ENCODE peak calls at places on chromosomes 1 and 21, in eight cellular contexts. M, I, T, B, H, O, S and C are unnamed samples.

GRCh38 chr1:23673086-23673813 is 18.4 kb upstream of the RPL11 start:
- DNase-seq in M (no peak), I (peak; percentile 69), T (no peak), B (peak; percentile 48), H (peak; percentile 82), O (peak; percentile 94), S (no peak), C (peak; percentile 38)

GRCh38 chr1:86687595-86687994 is 16.8 kb upstream of the SH3GLB1 start:
- DNase-seq in M (no peak), I (no peak), T (no peak), B (peak; percentile 12), H (no peak), O (no peak), S (peak; percentile 11), C (no peak)

GRCh38 chr1:53804181-53804580 is 33.9 kb downstream of the NDC1 start:
- DNase-seq in M (no peak), I (no peak), T (no peak), B (no peak), H (no peak), O (no peak), S (no peak), C (no peak)

GRCh38 chr1:198168180-198168579 is 11.4 kb downstream of the NEK7 start:
- DNase-seq in M (no peak), I (peak; percentile 75), T (no peak), B (peak; percentile 90), H (no peak), O (no peak), S (no peak), C (no peak)

GRCh38 chr1:36743286-36744005 is 260.7 kb upstream of the CSF3R start:
- DNase-seq in M (no peak), I (no peak), T (no peak), B (no peak), H (no peak), O (peak; percentile 34), S (no peak), C (no peak)

GRCh38 chr1:58870298-58870676 is 86.4 kb upstream of the JUN start:
- DNase-seq in M (no peak), I (no peak), T (peak; percentile 82), B (peak; percentile 78), H (no peak), O (no peak), S (no peak), C (no peak)

GRCh38 chr1:164707868-164708331 is 148.9 kb downstream of the PBX1 start:
- DNase-seq in M (peak; percentile 6), I (peak; percentile 88), T (no peak), B (peak; percentile 93), H (no peak), O (no peak), S (no peak), C (no peak)

GRCh38 chr1:116904791-116905320 is 4.9 kb upstream of the PTGFRN start:
- DNase-seq in M (no peak), I (no peak), T (no peak), B (peak; percentile 23), H (no peak), O (no peak), S (no peak), C (no peak)

GRCh38 chr1:44547361-44547760 is 126.9 kb downstream of the TMEM53 start:
- DNase-seq in M (no peak), I (no peak), T (no peak), B (no peak), H (no peak), O (no peak), S (no peak), C (no peak)

GRCh38 chr21:41054206-41054605 is 113.8 kb upstream of the BACE2 start:
- DNase-seq in M (no peak), I (no peak), T (no peak), B (no peak), H (no peak), O (no peak), S (no peak), C (no peak)

GRCh38 chr1:107649023-107649422 is 316.0 kb downstream of the VAV3 start:
- DNase-seq in M (no peak), I (peak; percentile 28), T (no peak), B (peak; percentile 20), H (no peak), O (no peak), S (no peak), C (no peak)

DNA sequence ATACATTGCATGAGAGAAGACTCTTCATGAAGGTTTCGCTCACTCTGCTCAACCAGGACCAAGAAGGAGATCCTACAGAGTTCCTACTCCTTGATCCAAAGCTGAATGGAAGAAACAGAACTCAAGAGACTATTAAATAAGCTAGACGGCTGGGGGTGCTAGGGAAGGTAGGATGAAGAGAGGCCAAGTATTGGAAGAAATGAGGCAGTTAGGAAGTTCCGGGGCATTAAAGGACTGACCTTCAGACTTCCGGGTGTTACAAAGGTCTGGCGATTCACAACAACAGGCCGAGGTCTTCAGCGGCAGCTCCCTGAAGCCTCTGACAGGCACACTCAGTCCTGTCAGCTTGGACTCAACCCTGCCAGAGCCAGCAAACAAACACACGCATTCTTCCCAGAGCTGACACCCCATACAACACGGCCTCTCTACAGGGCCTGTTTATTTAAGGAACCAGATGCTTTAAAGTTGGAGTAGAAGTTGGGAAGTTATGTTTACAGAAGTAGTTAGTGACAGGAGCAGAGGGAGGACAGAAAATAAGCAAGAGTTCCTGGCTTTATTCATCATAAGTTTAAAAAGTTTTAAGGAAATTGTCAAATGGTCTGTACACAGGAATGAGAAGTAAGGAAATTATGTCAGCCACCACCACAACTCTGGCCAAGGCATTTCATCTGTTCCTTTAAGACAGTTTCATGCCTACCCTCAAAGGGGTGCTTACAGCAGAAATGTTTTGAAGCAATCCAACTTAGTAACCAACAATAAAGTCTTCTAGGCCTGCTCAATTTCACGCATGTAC is 4.7 kb downstream of the SORT1 start:
- DNase-seq in M (no peak), I (peak; percentile 81), T (peak; percentile 85), B (peak; percentile 56), H (no peak), O (peak; percentile 54), S (no peak), C (no peak)
- H3K9ac ChIP-seq in M (no peak overlapping the region), I (peak overlapping the region; percentile 24), T (peak overlapping the region; percentile 13), B (no peak overlapping the region), H (no peak overlapping the region), O (no peak overlapping the region), S (no peak overlapping the region), C (no peak overlapping the region)

GRCh38 chr1:29124366-29125236 is 898 bp upstream of the TMEM200B start:
- DNase-seq in M (peak; percentile 46), I (peak; percentile 60), T (peak; percentile 95), B (peak; percentile 78), H (peak; percentile 88), O (peak; percentile 98), S (peak; percentile 96), C (peak; percentile 44)
- TF ChIP-seq CTCF in M (peak; percentile 56), I (peak; percentile 77), T (peak; percentile 47), B (peak; percentile 44), H (peak; percentile 70), O (peak; percentile 89), S (peak; percentile 71), C (peak; percentile 29)

DNA sequence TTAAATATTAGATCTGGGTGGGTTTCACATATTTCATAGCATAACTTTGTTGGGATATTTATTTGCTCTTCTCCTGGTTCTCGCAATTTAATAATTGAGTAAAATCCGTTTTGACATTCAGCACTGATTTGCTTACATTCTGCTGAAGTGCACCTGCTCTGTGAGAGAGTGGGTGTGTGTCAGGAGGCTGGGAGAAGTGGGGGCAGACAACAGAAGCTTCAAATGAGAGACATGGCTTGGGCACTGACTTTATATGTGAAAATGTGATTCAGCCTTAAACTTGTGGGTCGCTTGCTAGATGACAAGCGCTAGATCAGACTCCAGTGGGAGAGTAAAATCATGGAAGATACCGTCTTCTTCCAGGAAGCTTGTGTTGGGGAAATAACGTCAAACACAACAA is 32.4 kb upstream of the KCNA2 start:
- DNase-seq in M (no peak), I (no peak), T (no peak), B (no peak), H (no peak), O (no peak), S (no peak), C (no peak)
- H3K9ac ChIP-seq in M (no peak overlapping the region), I (no peak overlapping the region), T (no peak overlapping the region), B (no peak overlapping the region), H (no peak overlapping the region), O (no peak overlapping the region), S (no peak overlapping the region), C (no peak overlapping the region)

GRCh38 chr1:75415187-75415586 is 195.7 kb downstream of the SLC44A5 start:
- DNase-seq in M (no peak), I (no peak), T (no peak), B (no peak), H (no peak), O (no peak), S (no peak), C (no peak)
- TF ChIP-seq CTCF in M (no peak), I (no peak), T (no peak), B (no peak), H (no peak), O (no peak), S (no peak), C (no peak)

GRCh38 chr1:94050675-94051074 is 70.3 kb downstream of the ABCA4 start:
- DNase-seq in M (no peak), I (no peak), T (no peak), B (no peak), H (no peak), O (no peak), S (no peak), C (no peak)
- H3K9ac ChIP-seq in M (no peak overlapping the region), I (no peak overlapping the region), T (no peak overlapping the region), B (no peak overlapping the region), H (no peak overlapping the region), O (no peak overlapping the region), S (peak overlapping the region; percentile 46), C (no peak overlapping the region)

GRCh38 chr21:31459457-31459856 is 115.4 kb upstream of the TIAM1 start:
- DNase-seq in M (peak; percentile 27), I (no peak), T (no peak), B (no peak), H (peak; percentile 20), O (peak; percentile 72), S (peak; percentile 20), C (no peak)
- TF ChIP-seq CTCF in M (peak; percentile 68), I (no peak), T (no peak), B (no peak), H (peak; percentile 40), O (peak; percentile 70), S (no peak), C (no peak)